ENCODE peak calls at places on chromosomes 16 and 17, in eight cellular contexts. One of them, this sample, is unnamed.

GRCh38 chr17:40443988-40444899 is 994 bp downstream of the IGFBP4 start:
- DNase-seq in CD8-positive, alpha-beta memory T cell: no peak
- DNase-seq in Peyer's patch: no peak
- DNase-seq in GM23338: peak; percentile 39
- DNase-seq in NCI-H1436: no peak
- DNase-seq in mucosa of gallbladder: no peak
- DNase-seq in endothelial cell: no peak
- DNase-seq in activated T-cell treated with anti-CD3 and anti-CD28 coated beads, Interleukin-2, amount 50 U/mL, for 4 hours: no peak
- DNase-seq in this sample: no peak

GRCh38 chr16:89350701-89351380 is 133.3 kb downstream of the ZNF778 start:
- DNase-seq in GM23338: no peak
- DNase-seq in mucosa of gallbladder: no peak
- DNase-seq in Peyer's patch: no peak
- DNase-seq in endothelial cell: no peak
- DNase-seq in activated T-cell treated with anti-CD3 and anti-CD28 coated beads, Interleukin-2, amount 50 U/mL, for 4 hours: peak; percentile 45
- DNase-seq in NCI-H1436: no peak
- DNase-seq in CD8-positive, alpha-beta memory T cell: no peak
- DNase-seq in this sample: no peak

GRCh38 chr16:50600582-50601283 is 52.5 kb downstream of the NKD1 start:
- DNase-seq in GM23338: no peak
- DNase-seq in activated T-cell treated with anti-CD3 and anti-CD28 coated beads, Interleukin-2, amount 50 U/mL, for 4 hours: no peak
- DNase-seq in mucosa of gallbladder: no peak
- DNase-seq in NCI-H1436: no peak
- DNase-seq in Peyer's patch: no peak
- DNase-seq in endothelial cell: no peak
- DNase-seq in CD8-positive, alpha-beta memory T cell: no peak
- DNase-seq in this sample: no peak

GRCh38 chr16:72198641-72199250 is 26.8 kb upstream of the PMFBP1 start:
- DNase-seq in NCI-H1436: peak; percentile 36
- DNase-seq in Peyer's patch: no peak
- DNase-seq in activated T-cell treated with anti-CD3 and anti-CD28 coated beads, Interleukin-2, amount 50 U/mL, for 4 hours: no peak
- DNase-seq in GM23338: peak; percentile 38
- DNase-seq in endothelial cell: no peak
- DNase-seq in CD8-positive, alpha-beta memory T cell: no peak
- DNase-seq in mucosa of gallbladder: no peak
- DNase-seq in this sample: no peak

GRCh38 chr16:79863128-79864031 is 262.8 kb upstream of the MAF start:
- DNase-seq in NCI-H1436: no peak
- DNase-seq in Peyer's patch: no peak
- DNase-seq in GM23338: no peak
- DNase-seq in activated T-cell treated with anti-CD3 and anti-CD28 coated beads, Interleukin-2, amount 50 U/mL, for 4 hours: no peak
- DNase-seq in mucosa of gallbladder: no peak
- DNase-seq in CD8-positive, alpha-beta memory T cell: no peak
- DNase-seq in endothelial cell: no peak
- DNase-seq in this sample: no peak

GRCh38 chr16:23182675-23183485 is at the start of gene SCNN1G:
- DNase-seq in endothelial cell: peak; percentile 25
- DNase-seq in GM23338: peak; percentile 52
- DNase-seq in CD8-positive, alpha-beta memory T cell: no peak
- DNase-seq in activated T-cell treated with anti-CD3 and anti-CD28 coated beads, Interleukin-2, amount 50 U/mL, for 4 hours: peak; percentile 5
- DNase-seq in mucosa of gallbladder: no peak
- DNase-seq in NCI-H1436: no peak
- DNase-seq in Peyer's patch: peak; percentile 49
- DNase-seq in this sample: no peak

GRCh38 chr17:50988427-50988826 is 122.3 kb upstream of the TOB1 start:
- DNase-seq in CD8-positive, alpha-beta memory T cell: no peak
- DNase-seq in mucosa of gallbladder: no peak
- DNase-seq in activated T-cell treated with anti-CD3 and anti-CD28 coated beads, Interleukin-2, amount 50 U/mL, for 4 hours: no peak
- DNase-seq in NCI-H1436: no peak
- DNase-seq in GM23338: no peak
- DNase-seq in endothelial cell: no peak
- DNase-seq in Peyer's patch: no peak
- DNase-seq in this sample: no peak

GRCh38 chr17:28133562-28133970 is 91.1 kb downstream of the NLK start:
- DNase-seq in NCI-H1436: no peak
- DNase-seq in endothelial cell: no peak
- DNase-seq in activated T-cell treated with anti-CD3 and anti-CD28 coated beads, Interleukin-2, amount 50 U/mL, for 4 hours: no peak
- DNase-seq in mucosa of gallbladder: no peak
- DNase-seq in GM23338: no peak
- DNase-seq in CD8-positive, alpha-beta memory T cell: no peak
- DNase-seq in Peyer's patch: no peak
- DNase-seq in this sample: peak; percentile 43

GRCh38 chr17:47763913-47764582 is 31.0 kb downstream of the TBX21 start:
- DNase-seq in NCI-H1436: no peak
- DNase-seq in CD8-positive, alpha-beta memory T cell: no peak
- DNase-seq in activated T-cell treated with anti-CD3 and anti-CD28 coated beads, Interleukin-2, amount 50 U/mL, for 4 hours: no peak
- DNase-seq in GM23338: no peak
- DNase-seq in mucosa of gallbladder: no peak
- DNase-seq in endothelial cell: no peak
- DNase-seq in Peyer's patch: no peak
- DNase-seq in this sample: no peak

GRCh38 chr16:88455610-88456355 is 2.7 kb downstream of the ZFPM1 start:
- DNase-seq in GM23338: peak; percentile 66
- DNase-seq in activated T-cell treated with anti-CD3 and anti-CD28 coated beads, Interleukin-2, amount 50 U/mL, for 4 hours: peak; percentile 70
- DNase-seq in NCI-H1436: no peak
- DNase-seq in endothelial cell: peak; percentile 53
- DNase-seq in Peyer's patch: peak; percentile 79
- DNase-seq in CD8-positive, alpha-beta memory T cell: peak; percentile 69
- DNase-seq in mucosa of gallbladder: no peak
- DNase-seq in this sample: no peak

GRCh38 chr17:11900655-11901054 is 96.6 kb downstream of the ZNF18 start:
- DNase-seq in mucosa of gallbladder: no peak
- DNase-seq in GM23338: no peak
- DNase-seq in Peyer's patch: no peak
- DNase-seq in CD8-positive, alpha-beta memory T cell: no peak
- DNase-seq in activated T-cell treated with anti-CD3 and anti-CD28 coated beads, Interleukin-2, amount 50 U/mL, for 4 hours: no peak
- DNase-seq in endothelial cell: no peak
- DNase-seq in NCI-H1436: no peak
- DNase-seq in this sample: no peak

GRCh38 chr17:33447090-33447489 is 154.0 kb upstream of the ASIC2 start:
- DNase-seq in endothelial cell: no peak
- DNase-seq in NCI-H1436: no peak
- DNase-seq in Peyer's patch: no peak
- DNase-seq in activated T-cell treated with anti-CD3 and anti-CD28 coated beads, Interleukin-2, amount 50 U/mL, for 4 hours: no peak
- DNase-seq in mucosa of gallbladder: no peak
- DNase-seq in GM23338: no peak
- DNase-seq in CD8-positive, alpha-beta memory T cell: no peak
- DNase-seq in this sample: no peak

GRCh38 chr16:85335584-85336492 is 223.6 kb upstream of the CIBAR2 start:
- DNase-seq in NCI-H1436: peak; percentile 43
- DNase-seq in Peyer's patch: peak; percentile 85
- DNase-seq in CD8-positive, alpha-beta memory T cell: no peak
- DNase-seq in endothelial cell: no peak
- DNase-seq in activated T-cell treated with anti-CD3 and anti-CD28 coated beads, Interleukin-2, amount 50 U/mL, for 4 hours: no peak
- DNase-seq in GM23338: no peak
- DNase-seq in mucosa of gallbladder: peak; percentile 41
- DNase-seq in this sample: no peak

GRCh38 chr16:49376206-49376605 is 2.6 kb downstream of the C16orf78 start:
- DNase-seq in CD8-positive, alpha-beta memory T cell: no peak
- DNase-seq in endothelial cell: no peak
- DNase-seq in GM23338: no peak
- DNase-seq in mucosa of gallbladder: no peak
- DNase-seq in Peyer's patch: no peak
- DNase-seq in NCI-H1436: no peak
- DNase-seq in activated T-cell treated with anti-CD3 and anti-CD28 coated beads, Interleukin-2, amount 50 U/mL, for 4 hours: no peak
- DNase-seq in this sample: no peak

GRCh38 chr16:80536246-80536645 is 4.5 kb upstream of the DYNLRB2 start:
- DNase-seq in GM23338: no peak
- DNase-seq in endothelial cell: no peak
- DNase-seq in Peyer's patch: no peak
- DNase-seq in NCI-H1436: no peak
- DNase-seq in activated T-cell treated with anti-CD3 and anti-CD28 coated beads, Interleukin-2, amount 50 U/mL, for 4 hours: no peak
- DNase-seq in mucosa of gallbladder: no peak
- DNase-seq in CD8-positive, alpha-beta memory T cell: no peak
- DNase-seq in this sample: no peak

GRCh38 chr16:12674524-12674923 is 129.2 kb downstream of the CPPED1 start:
- DNase-seq in CD8-positive, alpha-beta memory T cell: no peak
- DNase-seq in GM23338: no peak
- DNase-seq in NCI-H1436: no peak
- DNase-seq in endothelial cell: no peak
- DNase-seq in activated T-cell treated with anti-CD3 and anti-CD28 coated beads, Interleukin-2, amount 50 U/mL, for 4 hours: no peak
- DNase-seq in mucosa of gallbladder: no peak
- DNase-seq in Peyer's patch: no peak
- DNase-seq in this sample: no peak

GRCh38 chr17:63347475-63347874 is 98.6 kb downstream of the CYB561 start:
- DNase-seq in endothelial cell: no peak
- DNase-seq in mucosa of gallbladder: no peak
- DNase-seq in CD8-positive, alpha-beta memory T cell: no peak
- DNase-seq in activated T-cell treated with anti-CD3 and anti-CD28 coated beads, Interleukin-2, amount 50 U/mL, for 4 hours: no peak
- DNase-seq in NCI-H1436: no peak
- DNase-seq in Peyer's patch: no peak
- DNase-seq in GM23338: no peak
- DNase-seq in this sample: no peak

GRCh38 chr17:77018504-77018903 is 122.3 kb upstream of the SEC14L1 start:
- DNase-seq in GM23338: no peak
- DNase-seq in activated T-cell treated with anti-CD3 and anti-CD28 coated beads, Interleukin-2, amount 50 U/mL, for 4 hours: no peak
- DNase-seq in Peyer's patch: no peak
- DNase-seq in endothelial cell: no peak
- DNase-seq in mucosa of gallbladder: no peak
- DNase-seq in NCI-H1436: no peak
- DNase-seq in CD8-positive, alpha-beta memory T cell: no peak
- DNase-seq in this sample: no peak

GRCh38 chr16:16029431-16030011 is 80.1 kb downstream of the ABCC1 start:
- DNase-seq in activated T-cell treated with anti-CD3 and anti-CD28 coated beads, Interleukin-2, amount 50 U/mL, for 4 hours: no peak
- DNase-seq in GM23338: no peak
- DNase-seq in NCI-H1436: no peak
- DNase-seq in endothelial cell: no peak
- DNase-seq in CD8-positive, alpha-beta memory T cell: no peak
- DNase-seq in Peyer's patch: no peak
- DNase-seq in mucosa of gallbladder: no peak
- DNase-seq in this sample: no peak

This sample was measured in retinal pigment epithelial cell.